ENCODE peak calls at places on chromosome 9, in six cellular contexts. One of them, this sample, is unnamed.
A peak's percentile ranks its signal among the peaks of the same experiment; 100 is the strongest.

GRCh38 chr9:72540348-72540873 is 19.0 kb downstream of the TMC1 start:
- DNase-seq in body of pancreas: peak; percentile 23
- DNase-seq in A673: no peak
- DNase-seq in neural progenitor cell: no peak
- DNase-seq in psoas muscle: no peak
- DNase-seq in ovary: no peak
- DNase-seq in this sample: no peak

GRCh38 chr9:110125207-110125751 is 82.7 kb downstream of the C9orf152 start:
- DNase-seq in body of pancreas: peak; percentile 85
- DNase-seq in ovary: peak; percentile 82
- DNase-seq in psoas muscle: peak; percentile 74
- DNase-seq in A673: no peak
- DNase-seq in neural progenitor cell: peak; percentile 94
- DNase-seq in this sample: no peak

GRCh38 chr9:37679649-37680402 is 29.1 kb downstream of the FRMPD1 start:
- DNase-seq in psoas muscle: no peak
- DNase-seq in body of pancreas: no peak
- DNase-seq in neural progenitor cell: peak; percentile 18
- DNase-seq in A673: no peak
- DNase-seq in ovary: no peak
- DNase-seq in this sample: no peak

GRCh38 chr9:10268500-10269485 is 344.0 kb downstream of the PTPRD start:
- DNase-seq in A673: peak; percentile 67
- DNase-seq in neural progenitor cell: peak; percentile 72
- DNase-seq in ovary: no peak
- DNase-seq in psoas muscle: no peak
- DNase-seq in body of pancreas: peak; percentile 21
- DNase-seq in this sample: no peak

GRCh38 chr9:136429075-136429628 is 10.5 kb downstream of the INPP5E start:
- DNase-seq in A673: no peak
- DNase-seq in body of pancreas: no peak
- DNase-seq in neural progenitor cell: no peak
- DNase-seq in psoas muscle: no peak
- DNase-seq in ovary: no peak
- DNase-seq in this sample: no peak

GRCh38 chr9:74800226-74800625 is 87.5 kb downstream of the TRPM6 start:
- DNase-seq in neural progenitor cell: peak; percentile 2
- DNase-seq in body of pancreas: no peak
- DNase-seq in ovary: no peak
- DNase-seq in A673: no peak
- DNase-seq in psoas muscle: no peak
- DNase-seq in this sample: no peak

GRCh38 chr9:116349684-116350083 is 196.1 kb downstream of the PAPPA start:
- DNase-seq in body of pancreas: no peak
- DNase-seq in psoas muscle: no peak
- DNase-seq in neural progenitor cell: no peak
- DNase-seq in A673: no peak
- DNase-seq in ovary: no peak
- DNase-seq in this sample: no peak

GRCh38 chr9:89899476-89900047 is 294.8 kb downstream of the GADD45G start:
- DNase-seq in neural progenitor cell: no peak
- DNase-seq in ovary: no peak
- DNase-seq in A673: no peak
- DNase-seq in psoas muscle: no peak
- DNase-seq in body of pancreas: no peak
- DNase-seq in this sample: no peak

GRCh38 chr9:100222674-100223073 is 123.6 kb downstream of the INVS start:
- DNase-seq in ovary: no peak
- DNase-seq in body of pancreas: no peak
- DNase-seq in psoas muscle: no peak
- DNase-seq in A673: peak; percentile 69
- DNase-seq in neural progenitor cell: peak; percentile 7
- DNase-seq in this sample: no peak

GRCh38 chr9:115923903-115924668 is 229.5 kb upstream of the PAPPA start:
- DNase-seq in A673: no peak
- DNase-seq in psoas muscle: no peak
- DNase-seq in neural progenitor cell: no peak
- DNase-seq in body of pancreas: peak; percentile 22
- DNase-seq in ovary: no peak
- DNase-seq in this sample: no peak

GRCh38 chr9:108933231-108933630 is 693 bp downstream of the ELP1 start:
- DNase-seq in neural progenitor cell: peak; percentile 2
- DNase-seq in A673: no peak
- DNase-seq in body of pancreas: no peak
- DNase-seq in psoas muscle: no peak
- DNase-seq in ovary: no peak
- DNase-seq in this sample: no peak

GRCh38 chr9:137604345-137605145 is 941 bp upstream of the ARRDC1 start:
- DNase-seq in psoas muscle: no peak
- DNase-seq in neural progenitor cell: peak; percentile 39
- DNase-seq in A673: no peak
- DNase-seq in ovary: no peak
- DNase-seq in body of pancreas: peak; percentile 31
- DNase-seq in this sample: peak; percentile 56

GRCh38 chr9:99056876-99057664 is 47.8 kb upstream of the TGFBR1 start:
- DNase-seq in psoas muscle: no peak
- DNase-seq in neural progenitor cell: no peak
- DNase-seq in ovary: no peak
- DNase-seq in body of pancreas: no peak
- DNase-seq in A673: no peak
- DNase-seq in this sample: no peak

GRCh38 chr9:124263158-124263557 is 5.4 kb downstream of the NEK6 start:
- DNase-seq in A673: no peak
- DNase-seq in neural progenitor cell: no peak
- DNase-seq in psoas muscle: no peak
- DNase-seq in body of pancreas: no peak
- DNase-seq in ovary: no peak
- DNase-seq in this sample: no peak

GRCh38 chr9:114033397-114034103 is 44.5 kb downstream of the AMBP start:
- DNase-seq in body of pancreas: peak; percentile 5
- DNase-seq in psoas muscle: peak; percentile 68
- DNase-seq in A673: peak; percentile 48
- DNase-seq in ovary: peak; percentile 51
- DNase-seq in neural progenitor cell: peak; percentile 61
- DNase-seq in this sample: no peak

GRCh38 chr9:35651964-35652828 is 1.5 kb upstream of the SIT1 start:
- DNase-seq in psoas muscle: no peak
- DNase-seq in body of pancreas: peak; percentile 12
- DNase-seq in ovary: no peak
- DNase-seq in A673: no peak
- DNase-seq in neural progenitor cell: no peak
- DNase-seq in this sample: no peak

GRCh38 chr9:25677301-25678146 is 720 bp downstream of the TUSC1 start:
- DNase-seq in A673: no peak
- DNase-seq in neural progenitor cell: peak; percentile 53
- DNase-seq in psoas muscle: peak; percentile 92
- DNase-seq in body of pancreas: peak; percentile 90
- DNase-seq in ovary: peak; percentile 89
- DNase-seq in this sample: no peak

GRCh38 chr9:34651876-34652602 is at the start of gene IL11RA:
- DNase-seq in psoas muscle: peak; percentile 96
- DNase-seq in neural progenitor cell: peak; percentile 95
- DNase-seq in A673: no peak
- DNase-seq in body of pancreas: peak; percentile 71
- DNase-seq in ovary: peak; percentile 90
- DNase-seq in this sample: no peak

GRCh38 chr9:85949591-85950335 is 8.8 kb downstream of the NAA35 start:
- DNase-seq in body of pancreas: no peak
- DNase-seq in psoas muscle: no peak
- DNase-seq in neural progenitor cell: no peak
- DNase-seq in ovary: no peak
- DNase-seq in A673: no peak
- DNase-seq in this sample: no peak

GRCh38 chr9:129596541-129597328 is 24.2 kb downstream of the C9orf50 start:
- DNase-seq in psoas muscle: peak; percentile 78
- DNase-seq in neural progenitor cell: peak; percentile 85
- DNase-seq in ovary: peak; percentile 80
- DNase-seq in body of pancreas: peak; percentile 50
- DNase-seq in A673: no peak
- DNase-seq in this sample: no peak

GRCh38 chr9:137967280-137967943 is 89.8 kb downstream of the CACNA1B start:
- DNase-seq in ovary: peak; percentile 1
- DNase-seq in A673: no peak
- DNase-seq in neural progenitor cell: no peak
- DNase-seq in body of pancreas: no peak
- DNase-seq in psoas muscle: peak; percentile 26
- DNase-seq in this sample: no peak

GRCh38 chr9:129509508-129509907 is 111.4 kb downstream of the C9orf50 start:
- DNase-seq in A673: no peak
- DNase-seq in body of pancreas: no peak
- DNase-seq in neural progenitor cell: no peak
- DNase-seq in ovary: no peak
- DNase-seq in psoas muscle: no peak
- DNase-seq in this sample: no peak

GRCh38 chr9:84111726-84112125 is 131.1 kb downstream of the RMI1 start:
- DNase-seq in body of pancreas: peak; percentile 16
- DNase-seq in neural progenitor cell: no peak
- DNase-seq in psoas muscle: no peak
- DNase-seq in ovary: no peak
- DNase-seq in A673: no peak
- DNase-seq in this sample: no peak

GRCh38 chr9:108151161-108151586 is 661.6 kb upstream of the KLF4 start:
- DNase-seq in ovary: peak; percentile 27
- DNase-seq in A673: no peak
- DNase-seq in neural progenitor cell: no peak
- DNase-seq in psoas muscle: peak; percentile 51
- DNase-seq in body of pancreas: no peak
- DNase-seq in this sample: no peak

GRCh38 chr9:4661165-4662095 is 664 bp upstream of the PLPP6 start:
- DNase-seq in psoas muscle: no peak
- DNase-seq in A673: peak; percentile 52
- DNase-seq in body of pancreas: no peak
- DNase-seq in ovary: no peak
- DNase-seq in neural progenitor cell: no peak
- DNase-seq in this sample: no peak

GRCh38 chr9:125755340-125755739 is 8.2 kb downstream of the PBX3 start:
- DNase-seq in psoas muscle: no peak
- DNase-seq in body of pancreas: no peak
- DNase-seq in A673: peak; percentile 76
- DNase-seq in ovary: no peak
- DNase-seq in neural progenitor cell: peak; percentile 52
- DNase-seq in this sample: no peak

GRCh38 chr9:107029146-107029545 is 166.2 kb downstream of the ZNF462 start:
- DNase-seq in psoas muscle: no peak
- DNase-seq in ovary: no peak
- DNase-seq in A673: no peak
- DNase-seq in body of pancreas: no peak
- DNase-seq in neural progenitor cell: no peak
- DNase-seq in this sample: no peak

GRCh38 chr9:124771867-124772621 is 933 bp upstream of the NR6A1 start:
- DNase-seq in psoas muscle: peak; percentile 83
- DNase-seq in ovary: peak; percentile 81
- DNase-seq in neural progenitor cell: peak; percentile 93
- DNase-seq in A673: peak; percentile 85
- DNase-seq in body of pancreas: peak; percentile 66
- DNase-seq in this sample: peak; percentile 27

GRCh38 chr9:83649080-83649479 is 26.1 kb downstream of the IDNK start:
- DNase-seq in ovary: peak; percentile 45
- DNase-seq in psoas muscle: peak; percentile 86
- DNase-seq in neural progenitor cell: peak; percentile 70
- DNase-seq in body of pancreas: peak; percentile 65
- DNase-seq in A673: peak; percentile 65
- DNase-seq in this sample: peak; percentile 69

GRCh38 chr9:71675857-71676165 is 92.5 kb downstream of the CEMIP2 start:
- DNase-seq in ovary: no peak
- DNase-seq in psoas muscle: no peak
- DNase-seq in body of pancreas: no peak
- DNase-seq in neural progenitor cell: no peak
- DNase-seq in A673: no peak
- DNase-seq in this sample: no peak

GRCh38 chr9:78601957-78602565 is 305.1 kb downstream of the PSAT1 start:
- DNase-seq in neural progenitor cell: peak; percentile 65
- DNase-seq in body of pancreas: peak; percentile 35
- DNase-seq in psoas muscle: no peak
- DNase-seq in ovary: no peak
- DNase-seq in A673: peak; percentile 56
- DNase-seq in this sample: no peak

GRCh38 chr9:133534346-133535284 is at the start of gene ADAMTSL2:
- DNase-seq in neural progenitor cell: peak; percentile 85
- DNase-seq in A673: peak; percentile 33
- DNase-seq in ovary: peak; percentile 90
- DNase-seq in psoas muscle: peak; percentile 82
- DNase-seq in body of pancreas: peak; percentile 78
- DNase-seq in this sample: no peak

GRCh38 chr9:87887151-87887505 is 4.5 kb downstream of the SPATA31E1 start:
- DNase-seq in psoas muscle: no peak
- DNase-seq in neural progenitor cell: no peak
- DNase-seq in A673: no peak
- DNase-seq in ovary: peak; percentile 5
- DNase-seq in body of pancreas: no peak
- DNase-seq in this sample: no peak
- H3K27ac ChIP-seq in psoas muscle: no peak overlapping the region
- H3K27ac ChIP-seq in neural progenitor cell: no peak overlapping the region
- H3K27ac ChIP-seq in A673: no peak overlapping the region
- H3K27ac ChIP-seq in ovary: no peak overlapping the region
- H3K27ac ChIP-seq in body of pancreas: no peak overlapping the region
- H3K27ac ChIP-seq in this sample: no peak overlapping the region

GRCh38 chr9:130936285-130937117 is 2.5 kb downstream of the FIBCD1 start:
- DNase-seq in neural progenitor cell: peak; percentile 93
- DNase-seq in ovary: peak; percentile 49
- DNase-seq in psoas muscle: no peak
- DNase-seq in body of pancreas: no peak
- DNase-seq in A673: no peak
- DNase-seq in this sample: no peak
- H3K27me3 ChIP-seq in neural progenitor cell: peaks cover 51% of the 10 kb centered on the region
- H3K27me3 ChIP-seq in ovary: peaks cover 12% of the 10 kb centered on the region
- H3K27me3 ChIP-seq in psoas muscle: peaks cover 52% of the 10 kb centered on the region
- H3K27me3 ChIP-seq in body of pancreas: peaks cover 45% of the 10 kb centered on the region
- H3K27me3 ChIP-seq in A673: peaks cover 43% of the 10 kb centered on the region
- H3K27me3 ChIP-seq in this sample: peaks cover 80% of the 10 kb centered on the region

GRCh38 chr9:120177121-120177520 is 402.8 kb downstream of the CDK5RAP2 start:
- DNase-seq in ovary: no peak
- DNase-seq in A673: no peak
- DNase-seq in neural progenitor cell: no peak
- DNase-seq in body of pancreas: no peak
- DNase-seq in psoas muscle: no peak
- DNase-seq in this sample: no peak
- H3K27ac ChIP-seq in ovary: no peak overlapping the region
- H3K27ac ChIP-seq in A673: no peak overlapping the region
- H3K27ac ChIP-seq in neural progenitor cell: no peak overlapping the region
- H3K27ac ChIP-seq in body of pancreas: no peak overlapping the region
- H3K27ac ChIP-seq in psoas muscle: no peak overlapping the region
- H3K27ac ChIP-seq in this sample: no peak overlapping the region

DNA sequence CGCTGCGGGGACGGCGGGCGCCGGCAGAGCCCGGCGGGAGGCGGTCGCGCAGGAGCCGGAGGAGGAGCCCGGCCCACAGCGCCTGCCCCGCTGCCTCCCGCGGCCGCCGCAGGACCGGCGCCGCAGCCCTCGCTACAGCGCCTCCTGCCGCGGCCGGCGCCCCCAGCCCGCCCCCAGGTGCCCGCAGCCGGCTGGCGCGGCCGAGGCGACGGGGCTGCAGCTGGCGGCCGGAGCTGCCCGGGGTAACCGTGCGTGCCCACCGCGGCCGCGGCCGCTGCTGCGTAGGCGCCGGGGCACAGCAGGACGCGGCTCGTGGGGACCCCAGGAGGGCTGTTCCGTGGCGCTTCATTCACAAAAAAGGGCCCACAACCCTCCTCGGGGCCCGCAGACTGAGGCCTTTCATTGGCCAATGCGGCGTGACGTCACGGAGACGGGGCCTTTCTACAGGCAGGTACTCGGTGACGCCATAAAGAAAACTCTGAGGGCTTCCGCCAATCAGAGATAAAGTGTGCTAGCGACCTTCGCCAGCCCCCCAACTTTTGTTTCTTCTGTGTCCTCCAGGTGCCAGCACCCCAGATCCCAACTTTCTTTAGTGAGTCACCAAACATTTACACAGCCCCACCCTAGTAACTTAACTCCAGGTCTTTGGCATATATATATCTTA is at the start of gene CDC14B:
- DNase-seq in neural progenitor cell: peak; percentile 96
- DNase-seq in body of pancreas: peak; percentile 96
- DNase-seq in A673: peak; percentile 89
- DNase-seq in ovary: peak; percentile 80
- DNase-seq in psoas muscle: peak; percentile 79
- DNase-seq in this sample: peak; percentile 63
- H3K27me3 ChIP-seq in neural progenitor cell: peaks cover 28% of the 10 kb centered on the region
- H3K27me3 ChIP-seq in body of pancreas: no peaks in the 10 kb centered on the region
- H3K27me3 ChIP-seq in A673: no peaks in the 10 kb centered on the region
- H3K27me3 ChIP-seq in ovary: no peaks in the 10 kb centered on the region
- H3K27me3 ChIP-seq in psoas muscle: no peaks in the 10 kb centered on the region
- H3K27me3 ChIP-seq in this sample: peaks cover 21% of the 10 kb centered on the region

This sample was measured in CD8-positive, alpha-beta memory T cell.